ENCODE peak calls at places on chromosomes 11 and 22, in five cellular contexts. One of them, this sample, is unnamed. For H3K27me3, the result is how much of the 10 kb centered on the place peaks cover.

GRCh38 chr11:912266-912665 is 1.7 kb upstream of the CHID1 start:
- DNase-seq in fibroblast of lung: no peak
- DNase-seq in CD8-positive, alpha-beta memory T cell: no peak
- DNase-seq in ovary: no peak
- DNase-seq in neuronal stem cell: no peak
- DNase-seq in this sample: no peak

GRCh38 chr11:131462622-131463021 is 92.2 kb downstream of the NTM start:
- DNase-seq in ovary: no peak
- DNase-seq in CD8-positive, alpha-beta memory T cell: no peak
- DNase-seq in neuronal stem cell: no peak
- DNase-seq in fibroblast of lung: no peak
- DNase-seq in this sample: no peak

GRCh38 chr11:44774131-44774530 is 47.4 kb downstream of the TSPAN18 start:
- DNase-seq in CD8-positive, alpha-beta memory T cell: no peak
- DNase-seq in fibroblast of lung: no peak
- DNase-seq in neuronal stem cell: no peak
- DNase-seq in ovary: peak
- DNase-seq in this sample: peak

GRCh38 chr11:82899191-82899820 is 924 bp downstream of the PRCP start:
- DNase-seq in fibroblast of lung: no peak
- DNase-seq in neuronal stem cell: no peak
- DNase-seq in CD8-positive, alpha-beta memory T cell: no peak
- DNase-seq in ovary: no peak
- DNase-seq in this sample: no peak

GRCh38 chr11:120977470-120977869 is 46.4 kb upstream of the TBCEL start:
- DNase-seq in ovary: no peak
- DNase-seq in fibroblast of lung: peak
- DNase-seq in neuronal stem cell: no peak
- DNase-seq in CD8-positive, alpha-beta memory T cell: no peak
- DNase-seq in this sample: no peak

GRCh38 chr11:48095779-48096470 is 115.6 kb downstream of the PTPRJ start:
- DNase-seq in ovary: peak
- DNase-seq in fibroblast of lung: no peak
- DNase-seq in neuronal stem cell: no peak
- DNase-seq in CD8-positive, alpha-beta memory T cell: no peak
- DNase-seq in this sample: no peak

GRCh38 chr11:2929880-2930704 is 872 bp upstream of the PHLDA2 start:
- DNase-seq in CD8-positive, alpha-beta memory T cell: peak
- DNase-seq in fibroblast of lung: peak
- DNase-seq in neuronal stem cell: peak
- DNase-seq in ovary: peak
- DNase-seq in this sample: no peak

GRCh38 chr11:72771507-72771906 is 19.3 kb upstream of the ARAP1 start:
- DNase-seq in ovary: no peak
- DNase-seq in CD8-positive, alpha-beta memory T cell: no peak
- DNase-seq in neuronal stem cell: no peak
- DNase-seq in fibroblast of lung: peak
- DNase-seq in this sample: no peak

GRCh38 chr11:128022007-128022368 is 565.4 kb downstream of the ETS1 start:
- DNase-seq in fibroblast of lung: peak
- DNase-seq in CD8-positive, alpha-beta memory T cell: no peak
- DNase-seq in ovary: no peak
- DNase-seq in neuronal stem cell: no peak
- DNase-seq in this sample: no peak

GRCh38 chr22:30252411-30253204 is 6.0 kb upstream of the LIF start:
- DNase-seq in fibroblast of lung: no peak
- DNase-seq in neuronal stem cell: no peak
- DNase-seq in CD8-positive, alpha-beta memory T cell: no peak
- DNase-seq in ovary: no peak
- DNase-seq in this sample: no peak

GRCh38 chr11:103920933-103921332 is 115.5 kb upstream of the DDI1 start:
- DNase-seq in CD8-positive, alpha-beta memory T cell: no peak
- DNase-seq in fibroblast of lung: peak
- DNase-seq in ovary: no peak
- DNase-seq in neuronal stem cell: no peak
- DNase-seq in this sample: no peak
- H3K27me3 ChIP-seq in CD8-positive, alpha-beta memory T cell: under half
- H3K27me3 ChIP-seq in fibroblast of lung: under half
- H3K27me3 ChIP-seq in ovary: under half
- H3K27me3 ChIP-seq in neuronal stem cell: under half
- H3K27me3 ChIP-seq in this sample: under half

DNA sequence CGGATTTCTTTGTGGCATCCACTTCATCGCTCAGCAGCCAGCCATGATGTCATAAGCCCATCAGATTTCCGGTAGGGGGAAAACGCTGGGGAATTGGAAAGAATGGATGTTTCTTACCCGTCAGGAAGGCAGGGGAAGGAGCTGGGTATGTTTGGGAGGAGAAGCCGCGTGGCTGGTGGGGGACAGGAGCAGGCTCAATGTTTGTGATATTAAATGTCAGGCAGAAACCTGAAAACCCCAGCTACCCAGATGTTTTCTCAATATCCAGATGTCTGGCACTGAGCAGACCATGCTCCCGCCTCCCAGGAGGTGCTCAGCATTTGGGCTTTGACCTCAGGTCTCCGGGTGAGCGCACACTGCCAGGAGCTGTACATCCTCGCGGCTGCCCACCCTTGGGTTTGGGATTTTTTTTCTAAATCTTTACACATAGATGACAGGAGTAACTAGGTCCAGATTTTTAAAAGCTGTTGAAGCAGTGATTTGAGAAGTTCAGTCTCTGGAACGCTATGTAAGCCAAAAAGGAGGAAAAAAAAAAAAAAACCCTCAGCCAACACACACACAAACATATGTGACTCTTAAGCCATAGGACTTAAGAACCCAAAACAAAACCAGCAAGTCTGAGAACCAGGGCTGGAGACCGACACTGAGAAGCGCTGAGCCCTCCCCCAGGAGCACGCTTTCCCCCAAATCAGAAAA is 67.4 kb downstream of the NFAM1 start:
- DNase-seq in fibroblast of lung: peak
- DNase-seq in ovary: no peak
- DNase-seq in neuronal stem cell: no peak
- DNase-seq in CD8-positive, alpha-beta memory T cell: no peak
- DNase-seq in this sample: no peak
- H3K27me3 ChIP-seq in fibroblast of lung: under half
- H3K27me3 ChIP-seq in ovary: under half
- H3K27me3 ChIP-seq in neuronal stem cell: under half
- H3K27me3 ChIP-seq in CD8-positive, alpha-beta memory T cell: under half
- H3K27me3 ChIP-seq in this sample: under half

GRCh38 chr11:114173836-114174235 is 114.3 kb downstream of the ZBTB16 start:
- DNase-seq in CD8-positive, alpha-beta memory T cell: no peak
- DNase-seq in fibroblast of lung: no peak
- DNase-seq in ovary: no peak
- DNase-seq in neuronal stem cell: no peak
- DNase-seq in this sample: no peak

GRCh38 chr11:114171257-114172054 is 111.9 kb downstream of the ZBTB16 start:
- DNase-seq in CD8-positive, alpha-beta memory T cell: no peak
- DNase-seq in neuronal stem cell: no peak
- DNase-seq in ovary: peak
- DNase-seq in fibroblast of lung: peak
- DNase-seq in this sample: peak

GRCh38 chr11:114170226-114170625 is 110.7 kb downstream of the ZBTB16 start:
- DNase-seq in fibroblast of lung: no peak
- DNase-seq in neuronal stem cell: peak
- DNase-seq in ovary: no peak
- DNase-seq in CD8-positive, alpha-beta memory T cell: no peak
- DNase-seq in this sample: no peak

GRCh38 chr11:114172871-114173444 is 113.4 kb downstream of the ZBTB16 start:
- DNase-seq in neuronal stem cell: no peak
- DNase-seq in ovary: no peak
- DNase-seq in CD8-positive, alpha-beta memory T cell: no peak
- DNase-seq in fibroblast of lung: no peak
- DNase-seq in this sample: no peak

DNA sequence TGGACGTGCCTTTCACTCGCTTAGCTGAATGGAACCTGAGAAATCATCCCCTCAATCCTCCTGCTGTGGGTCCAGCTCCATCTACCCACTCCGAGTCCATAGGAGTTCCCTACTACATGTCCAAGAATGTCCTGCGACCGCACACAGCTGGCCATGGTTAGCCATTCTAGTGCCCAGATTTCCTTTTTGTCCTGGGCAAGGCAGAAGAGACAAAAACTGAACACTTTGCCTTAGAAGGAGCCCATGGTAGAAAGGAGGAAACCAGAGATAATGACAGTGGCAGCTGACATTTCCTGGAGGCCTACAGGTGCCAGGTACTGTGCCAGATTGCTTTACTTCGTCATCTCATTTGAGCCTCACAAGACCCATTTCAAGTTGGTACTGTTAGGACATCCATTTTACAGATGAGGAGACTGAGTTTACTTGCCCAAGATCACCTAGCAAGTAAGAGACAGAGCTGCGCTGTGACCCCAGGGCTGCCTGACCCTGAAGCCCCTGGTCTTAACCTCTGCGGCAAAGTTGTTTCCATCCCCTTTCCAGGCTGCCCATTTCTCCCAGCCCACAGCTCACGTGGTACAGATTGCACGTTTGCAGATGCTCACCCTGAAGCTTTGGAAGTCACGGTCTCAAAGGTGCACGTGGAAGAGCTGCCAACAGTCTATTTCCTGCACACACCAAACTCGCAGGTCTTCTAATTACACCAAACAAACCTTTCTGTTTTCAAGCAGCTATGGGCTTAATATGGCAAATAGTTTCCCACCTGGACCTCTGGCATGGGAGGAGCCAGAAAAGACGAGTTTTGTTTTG is 112.7 kb downstream of the ZBTB16 start:
- DNase-seq in CD8-positive, alpha-beta memory T cell: no peak
- DNase-seq in ovary: no peak
- DNase-seq in fibroblast of lung: no peak
- DNase-seq in neuronal stem cell: no peak
- DNase-seq in this sample: no peak
- H3K27me3 ChIP-seq in CD8-positive, alpha-beta memory T cell: under half
- H3K27me3 ChIP-seq in ovary: under half
- H3K27me3 ChIP-seq in fibroblast of lung: under half
- H3K27me3 ChIP-seq in neuronal stem cell: under half
- H3K27me3 ChIP-seq in this sample: under half

GRCh38 chr11:126661051-126661450 is 305.6 kb downstream of the ST3GAL4 start:
- DNase-seq in ovary: no peak
- DNase-seq in fibroblast of lung: no peak
- DNase-seq in neuronal stem cell: no peak
- DNase-seq in CD8-positive, alpha-beta memory T cell: no peak
- DNase-seq in this sample: no peak

GRCh38 chr11:126662055-126662790 is 306.7 kb downstream of the ST3GAL4 start:
- DNase-seq in neuronal stem cell: no peak
- DNase-seq in ovary: no peak
- DNase-seq in CD8-positive, alpha-beta memory T cell: no peak
- DNase-seq in fibroblast of lung: no peak
- DNase-seq in this sample: no peak

GRCh38 chr11:126669416-126669815 is 313.9 kb downstream of the ST3GAL4 start:
- DNase-seq in CD8-positive, alpha-beta memory T cell: no peak
- DNase-seq in neuronal stem cell: no peak
- DNase-seq in fibroblast of lung: no peak
- DNase-seq in ovary: no peak
- DNase-seq in this sample: no peak

GRCh38 chr11:126664643-126665042 is 309.2 kb downstream of the ST3GAL4 start:
- DNase-seq in neuronal stem cell: no peak
- DNase-seq in fibroblast of lung: no peak
- DNase-seq in ovary: no peak
- DNase-seq in CD8-positive, alpha-beta memory T cell: no peak
- DNase-seq in this sample: no peak

DNA sequence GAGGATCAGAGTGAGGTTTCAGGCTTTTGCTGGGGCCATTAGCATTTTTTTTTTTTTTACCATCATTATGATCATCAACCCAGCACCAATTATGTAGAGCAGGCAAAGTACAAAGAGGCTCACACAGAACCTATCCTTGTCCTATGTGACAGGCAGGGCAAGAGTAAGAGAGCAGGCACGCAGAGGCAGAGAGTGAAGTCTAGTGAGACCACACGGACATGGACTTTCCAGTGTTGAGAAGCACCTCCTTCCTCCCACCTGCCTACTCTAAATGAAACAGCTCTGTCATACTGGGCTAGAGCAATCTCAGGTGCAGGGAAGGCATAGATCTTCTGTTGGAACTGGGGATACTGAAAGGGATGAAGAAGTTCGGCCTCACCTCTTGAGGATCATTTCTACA is 308.7 kb downstream of the ST3GAL4 start:
- DNase-seq in CD8-positive, alpha-beta memory T cell: no peak
- DNase-seq in fibroblast of lung: no peak
- DNase-seq in ovary: no peak
- DNase-seq in neuronal stem cell: no peak
- DNase-seq in this sample: no peak
- H3K27me3 ChIP-seq in CD8-positive, alpha-beta memory T cell: under half
- H3K27me3 ChIP-seq in fibroblast of lung: under half
- H3K27me3 ChIP-seq in ovary: under half
- H3K27me3 ChIP-seq in neuronal stem cell: under half
- H3K27me3 ChIP-seq in this sample: under half

This sample was measured in testis.